ENCODE peak calls at places on chromosomes 13 and 19, in seven cellular contexts. One of them, this sample, is unnamed.

GRCh38 chr13:109243311-109243951 is 543.0 kb downstream of the IRS2 start:
- DNase-seq in activated CD4-positive, alpha-beta T cell treated with anti-CD3 and anti-CD28 coated beads, Interleukin-2, amount 10 ng/mL, durations not matched to agents 7 days and 5 days: no peak
- DNase-seq in heart right ventricle: no peak
- DNase-seq in NCI-H1694: no peak
- DNase-seq in lung microvascular endothelial cell: peak; percentile 57
- DNase-seq in NAMALWA: no peak
- DNase-seq in fibroblast of the aortic adventitia: peak; percentile 87
- DNase-seq in this sample: peak; percentile 96

GRCh38 chr13:48175200-48175599 is 57.8 kb upstream of the ITM2B start:
- DNase-seq in activated CD4-positive, alpha-beta T cell treated with anti-CD3 and anti-CD28 coated beads, Interleukin-2, amount 10 ng/mL, durations not matched to agents 7 days and 5 days: no peak
- DNase-seq in heart right ventricle: no peak
- DNase-seq in NCI-H1694: no peak
- DNase-seq in lung microvascular endothelial cell: no peak
- DNase-seq in NAMALWA: no peak
- DNase-seq in fibroblast of the aortic adventitia: no peak
- DNase-seq in this sample: no peak

GRCh38 chr19:39645800-39646411 is 9.8 kb upstream of the LGALS16 start:
- DNase-seq in activated CD4-positive, alpha-beta T cell treated with anti-CD3 and anti-CD28 coated beads, Interleukin-2, amount 10 ng/mL, durations not matched to agents 7 days and 5 days: peak; percentile 21
- DNase-seq in heart right ventricle: no peak
- DNase-seq in NCI-H1694: no peak
- DNase-seq in lung microvascular endothelial cell: peak; percentile 39
- DNase-seq in NAMALWA: peak; percentile 30
- DNase-seq in fibroblast of the aortic adventitia: peak; percentile 29
- DNase-seq in this sample: no peak

GRCh38 chr19:3186377-3186688 is 603 bp downstream of the NCLN start:
- DNase-seq in activated CD4-positive, alpha-beta T cell treated with anti-CD3 and anti-CD28 coated beads, Interleukin-2, amount 10 ng/mL, durations not matched to agents 7 days and 5 days: peak; percentile 33
- DNase-seq in heart right ventricle: no peak
- DNase-seq in NCI-H1694: no peak
- DNase-seq in lung microvascular endothelial cell: peak; percentile 24
- DNase-seq in NAMALWA: peak; percentile 27
- DNase-seq in fibroblast of the aortic adventitia: no peak
- DNase-seq in this sample: no peak

GRCh38 chr19:12872941-12873890 is 8.0 kb downstream of the DNASE2 start:
- DNase-seq in activated CD4-positive, alpha-beta T cell treated with anti-CD3 and anti-CD28 coated beads, Interleukin-2, amount 10 ng/mL, durations not matched to agents 7 days and 5 days: peak; percentile 73
- DNase-seq in heart right ventricle: no peak
- DNase-seq in NCI-H1694: peak; percentile 12
- DNase-seq in lung microvascular endothelial cell: peak; percentile 85
- DNase-seq in NAMALWA: peak; percentile 99
- DNase-seq in fibroblast of the aortic adventitia: peak; percentile 57
- DNase-seq in this sample: no peak

GRCh38 chr19:10142701-10143375 is 23.1 kb upstream of the EIF3G start:
- DNase-seq in activated CD4-positive, alpha-beta T cell treated with anti-CD3 and anti-CD28 coated beads, Interleukin-2, amount 10 ng/mL, durations not matched to agents 7 days and 5 days: peak; percentile 62
- DNase-seq in heart right ventricle: no peak
- DNase-seq in NCI-H1694: no peak
- DNase-seq in lung microvascular endothelial cell: no peak
- DNase-seq in NAMALWA: no peak
- DNase-seq in fibroblast of the aortic adventitia: no peak
- DNase-seq in this sample: no peak

GRCh38 chr13:98710521-98710920 is 42.0 kb downstream of the SLC15A1 start:
- DNase-seq in activated CD4-positive, alpha-beta T cell treated with anti-CD3 and anti-CD28 coated beads, Interleukin-2, amount 10 ng/mL, durations not matched to agents 7 days and 5 days: no peak
- DNase-seq in heart right ventricle: no peak
- DNase-seq in NCI-H1694: no peak
- DNase-seq in lung microvascular endothelial cell: no peak
- DNase-seq in NAMALWA: no peak
- DNase-seq in fibroblast of the aortic adventitia: no peak
- DNase-seq in this sample: no peak

GRCh38 chr13:94345374-94346195 is 133.9 kb downstream of the DCT start:
- DNase-seq in activated CD4-positive, alpha-beta T cell treated with anti-CD3 and anti-CD28 coated beads, Interleukin-2, amount 10 ng/mL, durations not matched to agents 7 days and 5 days: peak; percentile 12
- DNase-seq in heart right ventricle: no peak
- DNase-seq in NCI-H1694: peak; percentile 28
- DNase-seq in lung microvascular endothelial cell: peak; percentile 63
- DNase-seq in NAMALWA: peak; percentile 47
- DNase-seq in fibroblast of the aortic adventitia: peak; percentile 76
- DNase-seq in this sample: peak; percentile 66

GRCh38 chr19:10915511-10916091 is 12.8 kb downstream of the YIPF2 start:
- DNase-seq in activated CD4-positive, alpha-beta T cell treated with anti-CD3 and anti-CD28 coated beads, Interleukin-2, amount 10 ng/mL, durations not matched to agents 7 days and 5 days: no peak
- DNase-seq in heart right ventricle: no peak
- DNase-seq in NCI-H1694: no peak
- DNase-seq in lung microvascular endothelial cell: peak; percentile 65
- DNase-seq in NAMALWA: no peak
- DNase-seq in fibroblast of the aortic adventitia: peak; percentile 68
- DNase-seq in this sample: peak; percentile 95

GRCh38 chr19:23404676-23405075 is 9.4 kb upstream of the ZNF91 start:
- DNase-seq in activated CD4-positive, alpha-beta T cell treated with anti-CD3 and anti-CD28 coated beads, Interleukin-2, amount 10 ng/mL, durations not matched to agents 7 days and 5 days: no peak
- DNase-seq in heart right ventricle: no peak
- DNase-seq in NCI-H1694: no peak
- DNase-seq in lung microvascular endothelial cell: no peak
- DNase-seq in NAMALWA: no peak
- DNase-seq in fibroblast of the aortic adventitia: no peak
- DNase-seq in this sample: no peak

GRCh38 chr19:50906217-50906616 is 5.0 kb downstream of the KLK4 start:
- DNase-seq in activated CD4-positive, alpha-beta T cell treated with anti-CD3 and anti-CD28 coated beads, Interleukin-2, amount 10 ng/mL, durations not matched to agents 7 days and 5 days: peak; percentile 56
- DNase-seq in heart right ventricle: no peak
- DNase-seq in NCI-H1694: no peak
- DNase-seq in lung microvascular endothelial cell: peak; percentile 32
- DNase-seq in NAMALWA: peak; percentile 66
- DNase-seq in fibroblast of the aortic adventitia: peak; percentile 12
- DNase-seq in this sample: no peak

GRCh38 chr13:70668983-70669382 is 560.7 kb upstream of the KLHL1 start:
- DNase-seq in activated CD4-positive, alpha-beta T cell treated with anti-CD3 and anti-CD28 coated beads, Interleukin-2, amount 10 ng/mL, durations not matched to agents 7 days and 5 days: no peak
- DNase-seq in heart right ventricle: no peak
- DNase-seq in NCI-H1694: no peak
- DNase-seq in lung microvascular endothelial cell: no peak
- DNase-seq in NAMALWA: no peak
- DNase-seq in fibroblast of the aortic adventitia: no peak
- DNase-seq in this sample: no peak

GRCh38 chr13:105193026-105193425 is 1342.4 kb downstream of the EFNB2 start:
- DNase-seq in activated CD4-positive, alpha-beta T cell treated with anti-CD3 and anti-CD28 coated beads, Interleukin-2, amount 10 ng/mL, durations not matched to agents 7 days and 5 days: no peak
- DNase-seq in heart right ventricle: no peak
- DNase-seq in NCI-H1694: no peak
- DNase-seq in lung microvascular endothelial cell: no peak
- DNase-seq in NAMALWA: no peak
- DNase-seq in fibroblast of the aortic adventitia: no peak
- DNase-seq in this sample: no peak

GRCh38 chr13:110008816-110009215 is 222.4 kb upstream of the IRS2 start:
- DNase-seq in activated CD4-positive, alpha-beta T cell treated with anti-CD3 and anti-CD28 coated beads, Interleukin-2, amount 10 ng/mL, durations not matched to agents 7 days and 5 days: no peak
- DNase-seq in heart right ventricle: no peak
- DNase-seq in NCI-H1694: no peak
- DNase-seq in lung microvascular endothelial cell: no peak
- DNase-seq in NAMALWA: no peak
- DNase-seq in fibroblast of the aortic adventitia: no peak
- DNase-seq in this sample: no peak